ENCODE peak calls at places on chromosomes 16 and 17, in five cellular contexts. G is RCC 7860, Z is substantia nigra, M is frontal cortex, J is T-helper 1 cell. K is an unnamed sample.

GRCh38 chr17:60554377-60554788 is 28.3 kb upstream of the APPBP2 start:
- DNase-seq in G (peak), Z (no peak), M (no peak), J (no peak), K (no peak)

GRCh38 chr16:13940397-13940933 is 20.5 kb downstream of the ERCC4 start:
- DNase-seq in G (no peak), Z (no peak), M (no peak), J (no peak), K (no peak)

GRCh38 chr17:74641224-74641948 is 17.8 kb upstream of the CD300E start:
- DNase-seq in G (no peak), Z (no peak), M (no peak), J (no peak), K (no peak)

GRCh38 chr17:1471931-1472727 is 16.1 kb upstream of the CRK start:
- DNase-seq in G (no peak), Z (no peak), M (no peak), J (no peak), K (no peak)

GRCh38 chr17:41579484-41580243 is 7.0 kb downstream of the KRT14 start:
- DNase-seq in G (peak), Z (peak), M (peak), J (no peak), K (peak)

GRCh38 chr16:79334127-79334526 is 266.4 kb downstream of the MAF start:
- DNase-seq in G (no peak), Z (no peak), M (no peak), J (no peak), K (no peak)

GRCh38 chr16:69410285-69410990 is 14.0 kb upstream of the CYB5B start:
- DNase-seq in G (no peak), Z (no peak), M (no peak), J (no peak), K (no peak)

GRCh38 chr16:29007865-29008593 is 23.2 kb downstream of the LAT start:
- DNase-seq in G (peak), Z (no peak), M (no peak), J (no peak), K (no peak)

GRCh38 chr17:50348522-50349240 is 2.8 kb downstream of the XYLT2 start:
- DNase-seq in G (peak), Z (no peak), M (no peak), J (no peak), K (no peak)